ENCODE peak calls at places on chromosomes 5 and 9, in seven cellular contexts. F is right atrium auricular region; E is HFF-Myc; V is activated CD4-positive, alpha-beta memory T cell treated with anti-CD3 and anti-CD28 coated beads, Interleukin-2, amount 10 ng/mL, durations not matched to agents 7 days and 5 days; W is neural crest cell; T is sigmoid colon; S is adipocyte. K is an unnamed sample.

GRCh38 chr9:85872444-85872843 is 68.5 kb upstream of the NAA35 start:
- DNase-seq in S (no peak), W (no peak), F (no peak), V (no peak), T (no peak), E (no peak), K (no peak)

GRCh38 chr9:112777914-112778313 is 27.4 kb downstream of the SNX30 start:
- DNase-seq in E (no peak), V (peak), F (no peak), W (no peak), S (no peak), T (no peak), K (no peak)

GRCh38 chr5:4970171-4970570 is 170.0 kb upstream of the ADAMTS16 start:
- DNase-seq in S (no peak), V (no peak), E (no peak), T (no peak), W (no peak), F (no peak), K (no peak)

GRCh38 chr5:79795764-79796398 is 106.2 kb downstream of the CMYA5 start:
- DNase-seq in T (no peak), S (no peak), W (no peak), F (no peak), V (no peak), E (no peak), K (no peak)

GRCh38 chr9:69380811-69381210 is 55.8 kb downstream of the ENTREP1 start:
- DNase-seq in S (no peak), W (no peak), F (no peak), E (no peak), V (no peak), T (no peak), K (no peak)

GRCh38 chr5:120152472-120152871 is 311.6 kb upstream of the PRR16 start:
- DNase-seq in F (no peak), V (no peak), E (peak), W (no peak), T (no peak), S (peak), K (no peak)

GRCh38 chr9:124267271-124267807 is 9.6 kb downstream of the NEK6 start:
- DNase-seq in F (no peak), E (no peak), V (no peak), S (peak), T (no peak), W (no peak), K (no peak)

GRCh38 chr9:19049872-19050636 is 827 bp downstream of the RRAGA start:
- DNase-seq in T (no peak), F (no peak), S (peak), E (no peak), W (no peak), V (peak), K (no peak)

GRCh38 chr5:81986126-81986525 is 14.3 kb downstream of the ATG10 start:
- DNase-seq in E (no peak), F (no peak), W (no peak), V (no peak), S (no peak), T (no peak), K (no peak)

GRCh38 chr9:94210616-94211603 is 48.2 kb upstream of the ZNF169 start:
- DNase-seq in W (no peak), T (no peak), E (no peak), F (no peak), S (peak), V (no peak), K (no peak)

GRCh38 chr9:16867571-16868311 is 2.7 kb downstream of the BNC2 start:
- DNase-seq in W (no peak), F (peak), T (peak), S (peak), V (no peak), E (no peak), K (no peak)

GRCh38 chr9:91825422-91825821 is 124.6 kb downstream of the ROR2 start:
- DNase-seq in V (no peak), W (no peak), S (peak), E (no peak), F (no peak), T (peak), K (peak)

GRCh38 chr9:110891760-110892159 is 146.5 kb downstream of the LPAR1 start:
- DNase-seq in V (no peak), E (peak), W (no peak), F (no peak), T (no peak), S (peak), K (no peak)

GRCh38 chr5:84524491-84524890 is 139.8 kb upstream of the EDIL3 start:
- DNase-seq in S (no peak), E (no peak), F (no peak), T (no peak), W (no peak), V (no peak), K (no peak)

GRCh38 chr5:68562308-68562707 is 346.8 kb downstream of the PIK3R1 start:
- DNase-seq in W (no peak), S (peak), E (peak), F (no peak), V (no peak), T (no peak), K (no peak)

GRCh38 chr9:73575661-73576060 is 424.0 kb downstream of the ANXA1 start:
- DNase-seq in S (no peak), V (no peak), E (no peak), F (no peak), T (no peak), W (no peak), K (no peak)